ENCODE peak calls at places on chromosomes 2 and 18, in four cellular contexts. Q, O, G and N are unnamed samples.

GRCh38 chr2:223941579-223942277 is 3.4 kb downstream of the WDFY1 start:
- DNase-seq in Q (peak; percentile 63), O (peak; percentile 69), G (no peak), N (peak; percentile 91)

GRCh38 chr2:161030260-161031063 is 129.8 kb upstream of the TANK start:
- DNase-seq in Q (no peak), O (no peak), G (peak; percentile 50), N (peak; percentile 73)

GRCh38 chr2:158753561-158754302 is 41.4 kb upstream of the DAPL1 start:
- DNase-seq in Q (peak; percentile 12), O (no peak), G (peak; percentile 47), N (peak; percentile 69)

GRCh38 chr2:71785550-71785951 is 332.2 kb downstream of the DYSF start:
- DNase-seq in Q (no peak), O (no peak), G (no peak), N (no peak)

GRCh38 chr18:8767356-8767755 is 62.0 kb downstream of the MTCL1 start:
- DNase-seq in Q (no peak), O (no peak), G (no peak), N (no peak)

GRCh38 chr2:25377822-25378421 is 36.2 kb upstream of the DNMT3A start:
- DNase-seq in Q (no peak), O (no peak), G (no peak), N (no peak)

GRCh38 chr2:230928701-230929380 is 3.8 kb upstream of the GPR55 start:
- DNase-seq in Q (no peak), O (no peak), G (no peak), N (no peak)

GRCh38 chr18:72410399-72410798 is 133.7 kb downstream of the CBLN2 start:
- DNase-seq in Q (no peak), O (no peak), G (no peak), N (peak; percentile 52)

GRCh38 chr2:18119883-18120282 is 241.4 kb downstream of the KCNS3 start:
- DNase-seq in Q (no peak), O (no peak), G (no peak), N (peak; percentile 63)

GRCh38 chr2:17805717-17806354 is 10.4 kb upstream of the MSGN1 start:
- DNase-seq in Q (no peak), O (no peak), G (no peak), N (no peak)

GRCh38 chr18:51446571-51447210 is 249.2 kb upstream of the MEX3C start:
- DNase-seq in Q (no peak), O (no peak), G (no peak), N (no peak)